ENCODE peak calls at places on chromosome 19, in ten cellular contexts. One of them, this sample, is unnamed. For H3K27me3, the result is how much of the 10 kb centered on the place peaks cover.

GRCh38 chr19:16736709-16737108 is 17.1 kb downstream of the NWD1 start:
- DNase-seq in A673: peak
- DNase-seq in upper lobe of right lung: no peak
- DNase-seq in CD4-positive, alpha-beta T cell: no peak
- DNase-seq in spleen: no peak
- DNase-seq in GM23338: peak
- DNase-seq in breast epithelium: no peak
- DNase-seq in CD4-positive, alpha-beta memory T cell: no peak
- DNase-seq in Caco-2: peak
- DNase-seq in IMR-90: no peak
- DNase-seq in this sample: no peak

GRCh38 chr19:32614916-32615315 is 33.9 kb downstream of the PDCD5 start:
- DNase-seq in A673: no peak
- DNase-seq in upper lobe of right lung: peak
- DNase-seq in CD4-positive, alpha-beta T cell: no peak
- DNase-seq in spleen: peak
- DNase-seq in GM23338: no peak
- DNase-seq in breast epithelium: no peak
- DNase-seq in CD4-positive, alpha-beta memory T cell: no peak
- DNase-seq in Caco-2: no peak
- DNase-seq in IMR-90: no peak
- DNase-seq in this sample: no peak

GRCh38 chr19:18428837-18429674 is 8.9 kb downstream of the ISYNA1 start:
- DNase-seq in A673: peak
- DNase-seq in upper lobe of right lung: peak
- DNase-seq in CD4-positive, alpha-beta T cell: peak
- DNase-seq in spleen: peak
- DNase-seq in GM23338: peak
- DNase-seq in breast epithelium: no peak
- DNase-seq in CD4-positive, alpha-beta memory T cell: peak
- DNase-seq in Caco-2: no peak
- DNase-seq in IMR-90: peak
- DNase-seq in this sample: no peak

GRCh38 chr19:19514215-19514633 is 1.1 kb downstream of the TSSK6 start:
- DNase-seq in A673: no peak
- DNase-seq in upper lobe of right lung: peak
- DNase-seq in CD4-positive, alpha-beta T cell: no peak
- DNase-seq in spleen: peak
- DNase-seq in GM23338: no peak
- DNase-seq in breast epithelium: no peak
- DNase-seq in CD4-positive, alpha-beta memory T cell: no peak
- DNase-seq in Caco-2: no peak
- DNase-seq in IMR-90: no peak
- DNase-seq in this sample: no peak

GRCh38 chr19:58568731-58569130 is 4.4 kb downstream of the MZF1 start:
- DNase-seq in A673: no peak
- DNase-seq in upper lobe of right lung: peak
- DNase-seq in CD4-positive, alpha-beta T cell: peak
- DNase-seq in spleen: no peak
- DNase-seq in GM23338: no peak
- DNase-seq in breast epithelium: peak
- DNase-seq in CD4-positive, alpha-beta memory T cell: no peak
- DNase-seq in Caco-2: no peak
- DNase-seq in IMR-90: no peak
- DNase-seq in this sample: no peak

GRCh38 chr19:42273407-42274064 is 4.5 kb downstream of the CIC start:
- DNase-seq in A673: no peak
- DNase-seq in upper lobe of right lung: peak
- DNase-seq in CD4-positive, alpha-beta T cell: no peak
- DNase-seq in spleen: peak
- DNase-seq in GM23338: no peak
- DNase-seq in breast epithelium: no peak
- DNase-seq in CD4-positive, alpha-beta memory T cell: no peak
- DNase-seq in Caco-2: no peak
- DNase-seq in IMR-90: no peak
- DNase-seq in this sample: no peak

GRCh38 chr19:36401475-36401874 is 17.0 kb downstream of the ZFP82 start:
- DNase-seq in A673: no peak
- DNase-seq in upper lobe of right lung: no peak
- DNase-seq in CD4-positive, alpha-beta T cell: no peak
- DNase-seq in spleen: no peak
- DNase-seq in GM23338: no peak
- DNase-seq in breast epithelium: no peak
- DNase-seq in CD4-positive, alpha-beta memory T cell: no peak
- DNase-seq in Caco-2: no peak
- DNase-seq in IMR-90: no peak
- DNase-seq in this sample: no peak

GRCh38 chr19:17379221-17379631 is 2.1 kb upstream of the PLVAP start:
- DNase-seq in A673: no peak
- DNase-seq in upper lobe of right lung: no peak
- DNase-seq in CD4-positive, alpha-beta T cell: no peak
- DNase-seq in spleen: peak
- DNase-seq in GM23338: peak
- DNase-seq in breast epithelium: no peak
- DNase-seq in CD4-positive, alpha-beta memory T cell: no peak
- DNase-seq in Caco-2: no peak
- DNase-seq in IMR-90: no peak
- DNase-seq in this sample: no peak

GRCh38 chr19:3855321-3855720 is 13.5 kb downstream of the ZFR2 start:
- DNase-seq in A673: no peak
- DNase-seq in upper lobe of right lung: no peak
- DNase-seq in CD4-positive, alpha-beta T cell: no peak
- DNase-seq in spleen: no peak
- DNase-seq in GM23338: no peak
- DNase-seq in breast epithelium: no peak
- DNase-seq in CD4-positive, alpha-beta memory T cell: no peak
- DNase-seq in Caco-2: peak
- DNase-seq in IMR-90: no peak
- DNase-seq in this sample: no peak

GRCh38 chr19:28669804-28670203 is 543.1 kb downstream of the UQCRFS1 start:
- DNase-seq in A673: no peak
- DNase-seq in upper lobe of right lung: no peak
- DNase-seq in CD4-positive, alpha-beta T cell: no peak
- DNase-seq in spleen: no peak
- DNase-seq in GM23338: no peak
- DNase-seq in breast epithelium: no peak
- DNase-seq in CD4-positive, alpha-beta memory T cell: no peak
- DNase-seq in Caco-2: no peak
- DNase-seq in IMR-90: no peak
- DNase-seq in this sample: no peak

GRCh38 chr19:30085394-30085793 is 143.4 kb downstream of the URI1 start:
- DNase-seq in A673: peak
- DNase-seq in upper lobe of right lung: peak
- DNase-seq in CD4-positive, alpha-beta T cell: no peak
- DNase-seq in spleen: peak
- DNase-seq in GM23338: peak
- DNase-seq in breast epithelium: no peak
- DNase-seq in CD4-positive, alpha-beta memory T cell: no peak
- DNase-seq in Caco-2: no peak
- DNase-seq in IMR-90: no peak
- DNase-seq in this sample: no peak
- H3K27me3 ChIP-seq in A673: under half
- H3K27me3 ChIP-seq in upper lobe of right lung: under half
- H3K27me3 ChIP-seq in CD4-positive, alpha-beta T cell: under half
- H3K27me3 ChIP-seq in spleen: under half
- H3K27me3 ChIP-seq in GM23338: under half
- H3K27me3 ChIP-seq in breast epithelium: under half
- H3K27me3 ChIP-seq in CD4-positive, alpha-beta memory T cell: under half
- H3K27me3 ChIP-seq in Caco-2: under half
- H3K27me3 ChIP-seq in IMR-90: under half
- H3K27me3 ChIP-seq in this sample: under half

GRCh38 chr19:5974721-5975387 is 3.1 kb downstream of the RANBP3 start:
- DNase-seq in A673: no peak
- DNase-seq in upper lobe of right lung: no peak
- DNase-seq in CD4-positive, alpha-beta T cell: no peak
- DNase-seq in spleen: peak
- DNase-seq in GM23338: no peak
- DNase-seq in breast epithelium: no peak
- DNase-seq in CD4-positive, alpha-beta memory T cell: no peak
- DNase-seq in Caco-2: peak
- DNase-seq in IMR-90: peak
- DNase-seq in this sample: no peak
- H3K27me3 ChIP-seq in A673: under half
- H3K27me3 ChIP-seq in upper lobe of right lung: under half
- H3K27me3 ChIP-seq in CD4-positive, alpha-beta T cell: under half
- H3K27me3 ChIP-seq in spleen: under half
- H3K27me3 ChIP-seq in GM23338: under half
- H3K27me3 ChIP-seq in breast epithelium: under half
- H3K27me3 ChIP-seq in CD4-positive, alpha-beta memory T cell: under half
- H3K27me3 ChIP-seq in Caco-2: under half
- H3K27me3 ChIP-seq in IMR-90: under half
- H3K27me3 ChIP-seq in this sample: under half

DNA sequence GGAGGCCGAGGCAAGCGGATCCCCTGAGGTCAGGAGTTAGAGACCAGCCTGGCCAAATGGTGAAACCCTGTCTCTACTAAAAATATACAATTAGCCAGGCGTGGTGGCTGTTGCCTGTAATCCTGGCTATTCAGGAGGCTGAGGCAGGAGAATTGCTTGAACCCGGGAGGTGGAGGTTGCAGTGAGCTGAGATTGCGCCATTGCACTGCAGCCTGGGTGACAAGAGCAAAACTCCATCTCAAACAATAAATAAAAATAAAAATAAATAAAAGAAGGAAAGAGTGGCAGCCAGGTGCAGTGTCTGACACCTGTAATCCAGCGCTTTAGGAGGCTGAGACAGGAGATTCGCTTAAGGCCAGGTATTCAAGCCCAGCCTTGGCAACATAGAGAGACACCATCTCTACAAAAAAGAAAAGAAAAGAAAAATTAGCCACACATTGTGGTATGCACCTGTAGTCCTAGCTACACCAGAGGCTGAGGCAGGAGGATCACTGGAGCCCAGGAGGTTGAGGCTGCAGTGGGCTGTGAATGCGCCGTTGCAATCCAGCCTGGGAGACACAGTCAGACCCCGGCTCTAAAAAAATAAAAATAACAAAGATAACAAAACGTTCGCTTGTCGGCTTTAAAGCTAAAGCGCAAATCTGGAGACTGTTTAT is 10.3 kb downstream of the ADAMTSL5 start:
- DNase-seq in A673: no peak
- DNase-seq in upper lobe of right lung: no peak
- DNase-seq in CD4-positive, alpha-beta T cell: no peak
- DNase-seq in spleen: no peak
- DNase-seq in GM23338: no peak
- DNase-seq in breast epithelium: no peak
- DNase-seq in CD4-positive, alpha-beta memory T cell: no peak
- DNase-seq in Caco-2: no peak
- DNase-seq in IMR-90: no peak
- DNase-seq in this sample: no peak
- H3K27me3 ChIP-seq in A673: under half
- H3K27me3 ChIP-seq in upper lobe of right lung: under half
- H3K27me3 ChIP-seq in CD4-positive, alpha-beta T cell: under half
- H3K27me3 ChIP-seq in spleen: under half
- H3K27me3 ChIP-seq in GM23338: under half
- H3K27me3 ChIP-seq in breast epithelium: under half
- H3K27me3 ChIP-seq in CD4-positive, alpha-beta memory T cell: under half
- H3K27me3 ChIP-seq in Caco-2: under half
- H3K27me3 ChIP-seq in IMR-90: under half
- H3K27me3 ChIP-seq in this sample: under half

GRCh38 chr19:50310759-50311465 is 18.3 kb downstream of the KCNC3 start:
- DNase-seq in A673: no peak
- DNase-seq in upper lobe of right lung: no peak
- DNase-seq in CD4-positive, alpha-beta T cell: no peak
- DNase-seq in spleen: no peak
- DNase-seq in GM23338: no peak
- DNase-seq in breast epithelium: no peak
- DNase-seq in CD4-positive, alpha-beta memory T cell: no peak
- DNase-seq in Caco-2: no peak
- DNase-seq in IMR-90: no peak
- DNase-seq in this sample: no peak
- H3K27me3 ChIP-seq in A673: under half
- H3K27me3 ChIP-seq in upper lobe of right lung: half or more
- H3K27me3 ChIP-seq in CD4-positive, alpha-beta T cell: half or more
- H3K27me3 ChIP-seq in spleen: under half
- H3K27me3 ChIP-seq in GM23338: under half
- H3K27me3 ChIP-seq in breast epithelium: under half
- H3K27me3 ChIP-seq in CD4-positive, alpha-beta memory T cell: under half
- H3K27me3 ChIP-seq in Caco-2: under half
- H3K27me3 ChIP-seq in IMR-90: under half
- H3K27me3 ChIP-seq in this sample: half or more

DNA sequence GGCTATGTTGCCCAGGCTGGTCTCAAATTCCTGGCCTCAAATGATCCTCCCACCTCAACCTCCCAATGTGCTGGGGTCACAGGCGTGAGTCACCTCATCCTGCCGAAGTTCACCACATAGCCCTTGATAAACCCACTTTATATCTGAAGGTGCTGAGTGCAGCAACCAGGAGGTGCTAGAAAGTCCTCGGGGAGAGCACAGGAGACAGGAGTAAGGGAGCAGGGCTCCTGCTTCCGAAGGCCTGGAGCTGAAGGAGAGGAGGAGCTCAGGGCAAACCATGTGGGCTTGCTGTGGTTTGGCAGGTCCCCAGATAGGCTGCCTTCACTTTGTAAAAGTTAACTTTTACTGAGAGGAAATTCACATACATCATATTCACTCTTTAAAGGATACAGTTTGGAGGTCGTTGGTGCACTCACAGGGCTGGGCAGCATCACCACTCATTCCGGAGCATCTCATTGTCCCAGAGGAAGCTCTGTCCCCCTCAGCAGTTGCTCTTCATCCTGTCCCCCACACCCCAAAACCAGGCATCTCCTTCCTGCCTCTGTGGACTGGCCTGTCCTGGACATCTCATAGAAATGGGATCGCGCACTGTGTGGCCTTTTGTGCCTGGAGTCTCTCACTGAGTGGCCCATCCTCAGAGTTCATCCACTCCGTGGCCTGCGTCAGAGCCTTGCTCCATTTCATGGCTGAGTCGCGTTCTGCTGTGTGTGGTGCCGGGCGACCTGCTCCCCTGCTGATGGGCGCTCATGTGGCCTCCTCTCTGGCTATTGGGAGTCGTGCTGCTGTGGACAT is 49.5 kb downstream of the KDM4B start:
- DNase-seq in A673: no peak
- DNase-seq in upper lobe of right lung: no peak
- DNase-seq in CD4-positive, alpha-beta T cell: no peak
- DNase-seq in spleen: peak
- DNase-seq in GM23338: no peak
- DNase-seq in breast epithelium: no peak
- DNase-seq in CD4-positive, alpha-beta memory T cell: no peak
- DNase-seq in Caco-2: no peak
- DNase-seq in IMR-90: peak
- DNase-seq in this sample: no peak
- H3K27me3 ChIP-seq in A673: under half
- H3K27me3 ChIP-seq in upper lobe of right lung: under half
- H3K27me3 ChIP-seq in CD4-positive, alpha-beta T cell: under half
- H3K27me3 ChIP-seq in spleen: under half
- H3K27me3 ChIP-seq in GM23338: under half
- H3K27me3 ChIP-seq in breast epithelium: under half
- H3K27me3 ChIP-seq in CD4-positive, alpha-beta memory T cell: under half
- H3K27me3 ChIP-seq in Caco-2: under half
- H3K27me3 ChIP-seq in IMR-90: under half
- H3K27me3 ChIP-seq in this sample: under half